ENCODE peak calls at places on chromosomes 6 and 20, in four cellular contexts. A, H, W and I are unnamed samples.

GRCh38 chr6:166586424-166587156 is at the start of gene RAMACL:
- DNase-seq in W (no peak), H (no peak), A (no peak), I (no peak)

GRCh38 chr6:81766482-81767069 is 14.1 kb upstream of the TENT5A start:
- DNase-seq in A (peak; percentile 89), H (peak; percentile 44), W (peak; percentile 62), I (peak; percentile 83)

GRCh38 chr6:138577151-138577915 is 78.0 kb upstream of the NHSL1 start:
- DNase-seq in A (no peak), W (no peak), H (no peak), I (peak; percentile 35)

GRCh38 chr20:39089029-39089428 is 126.9 kb downstream of the DHX35 start:
- DNase-seq in W (no peak), H (no peak), A (no peak), I (no peak)

GRCh38 chr6:21587925-21588811 is 5.4 kb upstream of the SOX4 start:
- DNase-seq in H (peak; percentile 79), A (no peak), W (peak; percentile 91), I (no peak)

GRCh38 chr6:130600880-130601341 is 226.3 kb upstream of the SMLR1 start:
- DNase-seq in A (peak; percentile 90), H (no peak), W (peak; percentile 75), I (peak; percentile 43)

GRCh38 chr6:83952830-83953229 is 80.7 kb upstream of the MRAP2 start:
- DNase-seq in W (no peak), A (no peak), H (no peak), I (no peak)

GRCh38 chr6:25896252-25896651 is 22.2 kb upstream of the SLC17A3 start:
- DNase-seq in A (no peak), W (no peak), H (no peak), I (no peak)

GRCh38 chr20:61828891-61829290 is 236.8 kb downstream of the TAF4 start:
- DNase-seq in W (no peak), H (no peak), A (no peak), I (no peak)

GRCh38 chr20:57650756-57651483 is 30.7 kb upstream of the ZBP1 start:
- DNase-seq in A (no peak), W (no peak), H (peak; percentile 1), I (no peak)

GRCh38 chr6:114989279-114989964 is 646.6 kb upstream of the HS3ST5 start:
- DNase-seq in H (no peak), A (no peak), W (no peak), I (no peak)

GRCh38 chr20:63966172-63966943 is 3.4 kb downstream of the ZNF512B start:
- DNase-seq in A (no peak), H (no peak), W (no peak), I (no peak)

GRCh38 chr20:389220-389619 is 8.7 kb downstream of the TRIB3 start:
- DNase-seq in W (no peak), H (no peak), A (no peak), I (no peak)

GRCh38 chr6:121436966-121437756 is 1.7 kb downstream of the GJA1 start:
- DNase-seq in H (peak; percentile 64), W (peak; percentile 67), A (no peak), I (no peak)

GRCh38 chr6:131053546-131054240 is 9.4 kb downstream of the EPB41L2 start:
- DNase-seq in A (no peak), H (no peak), W (no peak), I (no peak)

GRCh38 chr20:59561614-59562277 is 42.6 kb upstream of the PHACTR3 start:
- DNase-seq in W (no peak), H (no peak), A (no peak), I (no peak)

GRCh38 chr20:36572701-36573102 is 695 bp upstream of the TGIF2 start:
- DNase-seq in A (no peak), H (peak; percentile 61), W (no peak), I (no peak)

GRCh38 chr6:77448546-77448945 is 14.7 kb downstream of the HTR1B start:
- DNase-seq in A (no peak), H (no peak), W (no peak), I (no peak)

GRCh38 chr6:156852147-156852857 is 75.1 kb downstream of the ARID1B start:
- DNase-seq in W (no peak), H (no peak), A (no peak), I (no peak)

GRCh38 chr6:156851447-156851846 is 74.3 kb downstream of the ARID1B start:
- DNase-seq in H (no peak), W (no peak), A (no peak), I (no peak)

GRCh38 chr6:156854466-156855161 is 77.4 kb downstream of the ARID1B start:
- DNase-seq in H (no peak), A (no peak), W (no peak), I (no peak)

GRCh38 chr6:156852858-156853216 is 75.7 kb downstream of the ARID1B start:
- DNase-seq in A (no peak), W (no peak), H (no peak), I (no peak)

GRCh38 chr6:156853733-156854132 is 76.6 kb downstream of the ARID1B start:
- DNase-seq in A (no peak), W (no peak), H (no peak), I (no peak)
- H3K4me3 ChIP-seq in A (no peak overlapping the region), W (no peak overlapping the region), H (no peak overlapping the region), I (no peak overlapping the region)

GRCh38 chr6:99611148-99611547 is 4.5 kb downstream of the PRDM13 start:
- DNase-seq in W (no peak), A (no peak), H (no peak), I (no peak)

GRCh38 chr6:99614430-99615161 is 8.0 kb downstream of the PRDM13 start:
- DNase-seq in H (peak; percentile 29), W (no peak), A (no peak), I (no peak)

GRCh38 chr6:99613705-99614429 is 7.2 kb downstream of the PRDM13 start:
- DNase-seq in W (peak; percentile 25), A (no peak), H (peak; percentile 32), I (no peak)

GRCh38 chr6:99613398-99613704 is 6.7 kb downstream of the PRDM13 start:
- DNase-seq in A (no peak), W (no peak), H (peak; percentile 65), I (no peak)

GRCh38 chr6:99612551-99613397 is 6.1 kb downstream of the PRDM13 start:
- DNase-seq in W (no peak), A (no peak), H (no peak), I (no peak)
- H3K4me3 ChIP-seq in W (no peak overlapping the region), A (peak overlapping the region; percentile 21), H (peak overlapping the region; percentile 45), I (peak overlapping the region; percentile 6)

GRCh38 chr6:29753309-29753644 is 30.0 kb downstream of the HLA-F start:
- DNase-seq in A (no peak), H (no peak), W (no peak), I (no peak)
- H3K4me3 ChIP-seq in A (peak overlapping the region; percentile 69), H (no peak overlapping the region), W (peak overlapping the region; percentile 53), I (peak overlapping the region; percentile 52)

GRCh38 chr6:20210158-20210557 is 2.1 kb downstream of the MBOAT1 start:
- DNase-seq in H (no peak), A (no peak), W (no peak), I (no peak)
- H3K4me3 ChIP-seq in H (no peak overlapping the region), A (no peak overlapping the region), W (no peak overlapping the region), I (no peak overlapping the region)

DNA sequence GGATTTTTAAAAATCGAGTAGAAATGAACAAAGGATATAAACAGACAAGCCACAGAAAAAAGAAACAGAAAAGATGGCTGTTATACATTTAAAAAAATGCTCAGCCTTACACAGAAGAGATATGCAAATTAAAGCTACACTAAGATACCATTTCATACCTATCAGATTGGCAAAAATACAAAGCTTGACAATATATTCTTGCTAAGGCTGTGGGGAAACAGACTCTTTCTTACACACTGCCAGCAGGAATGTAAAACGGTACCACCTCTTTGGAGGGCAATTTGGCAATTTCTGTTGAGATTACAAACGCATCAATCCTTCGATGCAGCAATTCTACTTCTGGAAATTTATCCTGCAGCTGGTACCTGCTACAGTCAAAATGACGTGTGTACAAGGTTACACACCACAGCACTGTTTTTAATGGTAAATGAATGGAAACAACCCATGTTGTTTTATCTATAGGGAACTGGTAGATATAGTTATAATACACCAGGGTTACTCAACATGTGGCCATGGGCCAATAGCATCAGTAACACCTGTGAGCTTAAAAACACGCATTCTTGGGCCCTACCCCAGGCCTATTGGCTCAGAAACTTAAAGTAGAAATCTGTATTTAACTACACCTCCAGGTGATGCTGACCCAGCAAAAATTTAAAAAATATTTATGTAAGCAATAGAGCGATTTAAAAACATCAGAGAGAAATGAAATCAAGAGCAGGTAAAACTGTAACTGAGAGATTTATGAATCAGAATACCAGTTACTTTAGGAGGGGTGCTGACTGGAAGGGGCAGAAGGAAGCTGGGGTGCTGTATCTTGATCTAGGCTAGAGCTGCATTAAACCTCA is 53.3 kb downstream of the TRAM2 start:
- DNase-seq in A (no peak), W (no peak), H (no peak), I (no peak)
- H3K4me3 ChIP-seq in A (no peak overlapping the region), W (no peak overlapping the region), H (no peak overlapping the region), I (no peak overlapping the region)